ENCODE peak calls at places on chromosomes 12 and 14, in five cellular contexts. B is stimulated activated CD8-positive, alpha-beta memory T cell treated with anti-CD3 and anti-CD28 coated beads, Interleukin-15, amount 100 ng/mL, for 1 hour; H is NCI-H1436; G is AG08396; A is mesothelial cell of epicardium. D is an unnamed sample.

GRCh38 chr12:100164153-100164704 is 21.6 kb upstream of the BLTP3B start:
- DNase-seq in H (no peak), B (no peak), A (no peak), G (no peak), D (no peak)

GRCh38 chr12:122142857-122143256 is 31.2 kb downstream of the IL31 start:
- DNase-seq in G (no peak), H (no peak), B (no peak), A (no peak), D (no peak)

GRCh38 chr12:51536159-51536558 is 54.9 kb upstream of the SCN8A start:
- DNase-seq in H (no peak), G (no peak), A (no peak), B (no peak), D (no peak)

GRCh38 chr12:69332815-69333358 is 15.3 kb upstream of the LYZ start:
- DNase-seq in A (no peak), B (no peak), G (no peak), H (no peak), D (no peak)

GRCh38 chr12:88946377-88946997 is 366.2 kb upstream of the KITLG start:
- DNase-seq in B (no peak), H (no peak), G (peak; percentile 35), A (no peak), D (no peak)

GRCh38 chr14:91956616-91957015 is 9.1 kb upstream of the FBLN5 start:
- DNase-seq in A (no peak), G (no peak), B (no peak), H (no peak), D (no peak)

GRCh38 chr12:15842106-15842505 is 40.1 kb upstream of the STRAP start:
- DNase-seq in H (no peak), B (no peak), A (no peak), G (no peak), D (no peak)

GRCh38 chr14:21084988-21085853 is 13.2 kb downstream of the ZNF219 start:
- DNase-seq in H (no peak), G (peak; percentile 85), B (no peak), A (no peak), D (no peak)

GRCh38 chr12:120466560-120467315 is 2.8 kb downstream of the SRSF9 start:
- DNase-seq in G (no peak), H (peak; percentile 43), A (no peak), B (no peak), D (no peak)

GRCh38 chr12:75714462-75715322 is 203.3 kb upstream of the KRR1 start:
- DNase-seq in A (no peak), H (no peak), G (no peak), B (no peak), D (no peak)

GRCh38 chr12:32151081-32151480 is 44.4 kb downstream of the BICD1 start:
- DNase-seq in H (no peak), G (no peak), B (no peak), A (no peak), D (no peak)

GRCh38 chr14:42163136-42163535 is 556.5 kb downstream of the LRFN5 start:
- DNase-seq in B (no peak), H (peak; percentile 34), A (no peak), G (no peak), D (peak; percentile 20)

GRCh38 chr14:68884031-68885030 is 91.5 kb upstream of the ZFP36L1 start:
- DNase-seq in A (no peak), H (no peak), B (no peak), G (peak; percentile 87), D (no peak)

GRCh38 chr14:56660677-56661389 is 81.2 kb downstream of the TMEM260 start:
- DNase-seq in H (no peak), A (no peak), G (no peak), B (no peak), D (peak; percentile 85)

GRCh38 chr12:121705514-121705913 is 7.0 kb upstream of the TMEM120B start:
- DNase-seq in H (no peak), G (no peak), B (no peak), A (no peak), D (no peak)

GRCh38 chr12:116370004-116370404 is 92.5 kb upstream of the MED13L start:
- DNase-seq in G (peak; percentile 50), H (no peak), B (no peak), A (no peak), D (no peak)

GRCh38 chr12:118103601-118104382 is at the start of gene VSIG10:
- DNase-seq in A (peak; percentile 31), B (no peak), H (peak; percentile 71), G (peak; percentile 92), D (peak; percentile 57)

GRCh38 chr14:73239463-73240241 is 2.3 kb downstream of the PAPLN start:
- DNase-seq in H (no peak), A (no peak), G (peak; percentile 70), B (no peak), D (no peak)

GRCh38 chr12:54734196-54734950 is 86.2 kb upstream of the DCD start:
- DNase-seq in B (no peak), H (no peak), G (no peak), A (no peak), D (no peak)

GRCh38 chr14:103657466-103657865 is 28.5 kb downstream of the KLC1 start:
- DNase-seq in B (no peak), G (peak; percentile 76), H (no peak), A (no peak), D (no peak)

GRCh38 chr14:71465316-71465715 is 466.9 kb upstream of the RGS6 start:
- DNase-seq in H (no peak), A (no peak), G (no peak), B (no peak), D (no peak)

GRCh38 chr12:131622422-131622955 is 88.4 kb upstream of the SFSWAP start:
- DNase-seq in A (no peak), H (no peak), G (no peak), B (no peak), D (no peak)

GRCh38 chr12:122322501-122322900 is 56.2 kb upstream of the VPS33A start:
- DNase-seq in B (no peak), H (no peak), A (no peak), G (no peak), D (no peak)

GRCh38 chr12:119592232-119592631 is 1.3 kb upstream of the TMEM233 start:
- DNase-seq in A (no peak), B (no peak), H (no peak), G (no peak), D (no peak)

GRCh38 chr12:8644345-8645248 is 18.0 kb downstream of the MFAP5 start:
- DNase-seq in A (no peak), G (no peak), B (peak; percentile 6), H (no peak), D (no peak)

GRCh38 chr14:65879218-65880009 is 466.9 kb downstream of the FUT8 start:
- DNase-seq in B (no peak), G (peak; percentile 29), H (no peak), A (no peak), D (no peak)

GRCh38 chr14:91509083-91509877 is 830 bp downstream of the PPP4R3A start:
- DNase-seq in A (peak; percentile 25), B (no peak), H (no peak), G (peak; percentile 39), D (no peak)

GRCh38 chr14:60164717-60165546 is at the start of gene DHRS7:
- DNase-seq in B (peak; percentile 26), H (peak; percentile 54), G (peak; percentile 93), A (peak; percentile 52), D (peak; percentile 72)

GRCh38 chr14:38391334-38391733 is 135.4 kb upstream of the CLEC14A start:
- DNase-seq in A (no peak), B (no peak), G (no peak), H (no peak), D (no peak)

GRCh38 chr14:74426202-74426582 is at the start of gene SYNDIG1L:
- DNase-seq in H (no peak), G (peak; percentile 23), A (no peak), B (no peak), D (no peak)

GRCh38 chr12:48960834-48961233 is 3.5 kb upstream of the ARF3 start:
- DNase-seq in H (no peak), B (no peak), G (no peak), A (no peak), D (no peak)

GRCh38 chr12:99959549-99960170 is 25.1 kb downstream of the ANKS1B start:
- DNase-seq in A (no peak), G (no peak), B (no peak), H (no peak), D (no peak)

GRCh38 chr14:105135700-105136395 is 32.7 kb downstream of the JAG2 start:
- DNase-seq in H (no peak), A (no peak), G (no peak), B (no peak), D (no peak)